ENCODE peak calls at places on chromosomes 12 and 14, in nine cellular contexts. One of them, this sample, is unnamed.
A peak's percentile ranks its signal among the peaks of the same experiment; 100 is the strongest.

GRCh38 chr14:60166144-60166543 is 946 bp upstream of the DHRS7 start:
- DNase-seq in prostate gland: no peak
- DNase-seq in lung: no peak
- DNase-seq in suprapubic skin: no peak
- DNase-seq in CD8-positive, alpha-beta T cell: no peak
- DNase-seq in LNCaP clone FGC: no peak
- DNase-seq in OCI-LY7: peak; percentile 54
- DNase-seq in HL-60: no peak
- DNase-seq in dorsolateral prefrontal cortex: no peak
- DNase-seq in this sample: no peak

GRCh38 chr12:120468846-120469449 is 600 bp downstream of the SRSF9 start:
- DNase-seq in CD8-positive, alpha-beta T cell: peak; percentile 33
- DNase-seq in lung: peak; percentile 38
- DNase-seq in OCI-LY7: no peak
- DNase-seq in suprapubic skin: peak; percentile 68
- DNase-seq in dorsolateral prefrontal cortex: no peak
- DNase-seq in LNCaP clone FGC: no peak
- DNase-seq in HL-60: peak; percentile 22
- DNase-seq in prostate gland: peak; percentile 15
- DNase-seq in this sample: no peak

GRCh38 chr12:112159146-112159541 is 33.8 kb downstream of the TRAFD1 start:
- DNase-seq in CD8-positive, alpha-beta T cell: no peak
- DNase-seq in suprapubic skin: no peak
- DNase-seq in LNCaP clone FGC: no peak
- DNase-seq in prostate gland: no peak
- DNase-seq in dorsolateral prefrontal cortex: no peak
- DNase-seq in lung: no peak
- DNase-seq in HL-60: no peak
- DNase-seq in OCI-LY7: no peak
- DNase-seq in this sample: no peak

GRCh38 chr12:19220205-19220604 is 90.7 kb downstream of the PLEKHA5 start:
- DNase-seq in lung: no peak
- DNase-seq in CD8-positive, alpha-beta T cell: no peak
- DNase-seq in prostate gland: no peak
- DNase-seq in dorsolateral prefrontal cortex: no peak
- DNase-seq in suprapubic skin: no peak
- DNase-seq in OCI-LY7: no peak
- DNase-seq in LNCaP clone FGC: no peak
- DNase-seq in HL-60: no peak
- DNase-seq in this sample: peak; percentile 61

GRCh38 chr12:107567871-107568619 is 117.6 kb upstream of the PWP1 start:
- DNase-seq in CD8-positive, alpha-beta T cell: no peak
- DNase-seq in LNCaP clone FGC: no peak
- DNase-seq in lung: no peak
- DNase-seq in HL-60: no peak
- DNase-seq in dorsolateral prefrontal cortex: no peak
- DNase-seq in OCI-LY7: no peak
- DNase-seq in prostate gland: no peak
- DNase-seq in suprapubic skin: no peak
- DNase-seq in this sample: no peak

GRCh38 chr12:28340261-28340660 is 150.0 kb downstream of the CCDC91 start:
- DNase-seq in suprapubic skin: no peak
- DNase-seq in dorsolateral prefrontal cortex: no peak
- DNase-seq in OCI-LY7: no peak
- DNase-seq in lung: no peak
- DNase-seq in LNCaP clone FGC: no peak
- DNase-seq in prostate gland: no peak
- DNase-seq in HL-60: no peak
- DNase-seq in CD8-positive, alpha-beta T cell: no peak
- DNase-seq in this sample: no peak

GRCh38 chr12:100820314-100820713 is 25.7 kb downstream of the ANO4 start:
- DNase-seq in lung: no peak
- DNase-seq in suprapubic skin: no peak
- DNase-seq in dorsolateral prefrontal cortex: no peak
- DNase-seq in prostate gland: no peak
- DNase-seq in LNCaP clone FGC: no peak
- DNase-seq in HL-60: no peak
- DNase-seq in OCI-LY7: no peak
- DNase-seq in CD8-positive, alpha-beta T cell: no peak
- DNase-seq in this sample: no peak

GRCh38 chr12:94587266-94588241 is 62.8 kb downstream of the TMCC3 start:
- DNase-seq in CD8-positive, alpha-beta T cell: no peak
- DNase-seq in dorsolateral prefrontal cortex: no peak
- DNase-seq in HL-60: no peak
- DNase-seq in OCI-LY7: no peak
- DNase-seq in prostate gland: no peak
- DNase-seq in lung: no peak
- DNase-seq in LNCaP clone FGC: no peak
- DNase-seq in suprapubic skin: no peak
- DNase-seq in this sample: no peak

GRCh38 chr12:46661161-46661845 is 164.5 kb downstream of the SLC38A4 start:
- DNase-seq in CD8-positive, alpha-beta T cell: no peak
- DNase-seq in OCI-LY7: peak; percentile 39
- DNase-seq in HL-60: peak; percentile 70
- DNase-seq in suprapubic skin: no peak
- DNase-seq in lung: no peak
- DNase-seq in prostate gland: peak; percentile 33
- DNase-seq in LNCaP clone FGC: peak; percentile 62
- DNase-seq in dorsolateral prefrontal cortex: no peak
- DNase-seq in this sample: peak; percentile 48

GRCh38 chr12:66117242-66117641 is 13.3 kb downstream of the LLPH start:
- DNase-seq in CD8-positive, alpha-beta T cell: no peak
- DNase-seq in HL-60: no peak
- DNase-seq in OCI-LY7: no peak
- DNase-seq in LNCaP clone FGC: no peak
- DNase-seq in suprapubic skin: no peak
- DNase-seq in lung: no peak
- DNase-seq in dorsolateral prefrontal cortex: no peak
- DNase-seq in prostate gland: no peak
- DNase-seq in this sample: no peak

GRCh38 chr12:66119229-66119869 is 11.2 kb downstream of the LLPH start:
- DNase-seq in lung: no peak
- DNase-seq in HL-60: peak; percentile 53
- DNase-seq in CD8-positive, alpha-beta T cell: no peak
- DNase-seq in dorsolateral prefrontal cortex: no peak
- DNase-seq in OCI-LY7: no peak
- DNase-seq in LNCaP clone FGC: no peak
- DNase-seq in prostate gland: no peak
- DNase-seq in suprapubic skin: no peak
- DNase-seq in this sample: no peak

GRCh38 chr12:66119870-66120241 is 10.7 kb downstream of the LLPH start:
- DNase-seq in LNCaP clone FGC: no peak
- DNase-seq in OCI-LY7: no peak
- DNase-seq in dorsolateral prefrontal cortex: no peak
- DNase-seq in prostate gland: no peak
- DNase-seq in CD8-positive, alpha-beta T cell: no peak
- DNase-seq in lung: no peak
- DNase-seq in suprapubic skin: no peak
- DNase-seq in HL-60: peak; percentile 56
- DNase-seq in this sample: no peak

GRCh38 chr12:66118240-66118891 is 12.2 kb downstream of the LLPH start:
- DNase-seq in LNCaP clone FGC: no peak
- DNase-seq in OCI-LY7: no peak
- DNase-seq in CD8-positive, alpha-beta T cell: no peak
- DNase-seq in HL-60: no peak
- DNase-seq in suprapubic skin: no peak
- DNase-seq in lung: no peak
- DNase-seq in dorsolateral prefrontal cortex: no peak
- DNase-seq in prostate gland: no peak
- DNase-seq in this sample: no peak

DNA sequence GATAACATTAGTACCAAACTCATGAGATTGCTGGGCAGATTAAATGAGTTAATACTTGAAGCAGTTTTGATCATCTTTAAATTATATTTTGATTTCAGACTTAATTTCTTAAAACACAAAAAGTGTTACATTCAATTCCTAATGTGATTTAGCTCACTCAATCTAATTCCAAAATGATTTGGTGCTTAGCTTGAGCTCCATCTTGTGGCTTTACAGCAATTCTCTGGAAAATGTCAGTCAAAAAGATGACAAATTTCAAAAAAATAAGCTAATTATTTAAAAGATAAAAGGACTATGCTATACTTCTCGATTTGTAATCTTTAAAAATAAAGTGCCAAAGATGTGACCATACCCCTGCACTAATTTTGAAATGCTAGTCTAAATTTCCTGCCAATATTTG is 10.1 kb downstream of the LLPH start:
- DNase-seq in dorsolateral prefrontal cortex: no peak
- DNase-seq in CD8-positive, alpha-beta T cell: no peak
- DNase-seq in OCI-LY7: no peak
- DNase-seq in LNCaP clone FGC: no peak
- DNase-seq in suprapubic skin: no peak
- DNase-seq in HL-60: no peak
- DNase-seq in lung: no peak
- DNase-seq in prostate gland: no peak
- DNase-seq in this sample: no peak
- TF ChIP-seq CTCF in dorsolateral prefrontal cortex: no peak
- TF ChIP-seq CTCF in CD8-positive, alpha-beta T cell: no peak
- TF ChIP-seq CTCF in OCI-LY7: peak; percentile 33
- TF ChIP-seq CTCF in LNCaP clone FGC: no peak
- TF ChIP-seq CTCF in suprapubic skin: no peak
- TF ChIP-seq CTCF in HL-60: no peak
- TF ChIP-seq CTCF in lung: no peak
- TF ChIP-seq CTCF in prostate gland: no peak
- TF ChIP-seq CTCF in this sample: no peak

DNA sequence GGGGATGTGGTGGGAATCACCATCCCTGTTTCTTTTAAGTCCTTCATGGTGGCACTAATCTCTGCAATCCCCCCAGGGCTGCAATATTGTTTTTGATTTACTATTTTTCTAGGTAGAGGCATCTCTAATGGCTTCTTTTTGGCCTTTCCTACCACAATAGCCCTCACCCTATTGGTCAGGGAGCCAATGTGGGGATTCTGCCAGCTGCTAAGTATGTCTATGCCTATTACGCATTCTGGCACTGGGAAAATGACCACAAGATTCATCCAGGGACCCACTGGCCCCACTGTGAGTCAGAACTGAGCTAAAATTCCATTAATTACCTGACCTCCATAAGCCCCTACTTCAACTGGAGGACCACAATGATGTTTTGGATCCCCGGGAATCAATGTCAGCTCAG is 15.9 kb upstream of the GLIPR1L2 start:
- DNase-seq in dorsolateral prefrontal cortex: no peak
- DNase-seq in prostate gland: no peak
- DNase-seq in LNCaP clone FGC: no peak
- DNase-seq in CD8-positive, alpha-beta T cell: no peak
- DNase-seq in OCI-LY7: no peak
- DNase-seq in suprapubic skin: no peak
- DNase-seq in HL-60: no peak
- DNase-seq in lung: no peak
- DNase-seq in this sample: no peak
- H3K4me3 ChIP-seq in dorsolateral prefrontal cortex: no peak overlapping the region
- H3K4me3 ChIP-seq in prostate gland: no peak overlapping the region
- H3K4me3 ChIP-seq in LNCaP clone FGC: no peak overlapping the region
- H3K4me3 ChIP-seq in CD8-positive, alpha-beta T cell: no peak overlapping the region
- H3K4me3 ChIP-seq in OCI-LY7: no peak overlapping the region
- H3K4me3 ChIP-seq in suprapubic skin: no peak overlapping the region
- H3K4me3 ChIP-seq in HL-60: no peak overlapping the region
- H3K4me3 ChIP-seq in lung: no peak overlapping the region
- H3K4me3 ChIP-seq in this sample: no peak overlapping the region

DNA sequence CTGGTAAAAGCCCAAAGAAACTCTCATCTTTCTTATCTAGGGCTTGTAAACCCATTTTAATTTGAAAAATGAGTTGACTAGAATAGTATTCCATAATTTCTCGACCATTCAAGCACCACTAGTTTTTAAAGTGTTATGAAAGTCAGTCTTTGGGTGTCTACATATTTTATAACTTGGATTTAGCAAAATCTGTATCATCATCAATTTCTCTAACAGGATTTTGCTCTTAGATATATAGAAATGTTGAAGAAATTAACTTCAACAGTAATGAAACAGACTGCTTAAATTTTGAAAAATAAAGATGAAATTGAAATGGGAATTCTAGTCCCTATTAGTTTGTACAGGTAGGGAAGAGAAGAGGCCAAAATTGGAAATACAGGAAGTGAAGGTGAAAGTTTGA is 32.8 kb downstream of the MSRB3 start:
- DNase-seq in prostate gland: no peak
- DNase-seq in lung: no peak
- DNase-seq in dorsolateral prefrontal cortex: no peak
- DNase-seq in HL-60: no peak
- DNase-seq in LNCaP clone FGC: no peak
- DNase-seq in suprapubic skin: no peak
- DNase-seq in CD8-positive, alpha-beta T cell: no peak
- DNase-seq in OCI-LY7: no peak
- DNase-seq in this sample: no peak
- TF ChIP-seq CTCF in prostate gland: no peak
- TF ChIP-seq CTCF in lung: no peak
- TF ChIP-seq CTCF in dorsolateral prefrontal cortex: no peak
- TF ChIP-seq CTCF in HL-60: no peak
- TF ChIP-seq CTCF in LNCaP clone FGC: no peak
- TF ChIP-seq CTCF in suprapubic skin: no peak
- TF ChIP-seq CTCF in CD8-positive, alpha-beta T cell: no peak
- TF ChIP-seq CTCF in OCI-LY7: no peak
- TF ChIP-seq CTCF in this sample: no peak

GRCh38 chr12:1531654-1532366 is 62.6 kb downstream of the FBXL14 start:
- DNase-seq in suprapubic skin: no peak
- DNase-seq in OCI-LY7: no peak
- DNase-seq in LNCaP clone FGC: no peak
- DNase-seq in prostate gland: no peak
- DNase-seq in dorsolateral prefrontal cortex: no peak
- DNase-seq in lung: no peak
- DNase-seq in HL-60: no peak
- DNase-seq in CD8-positive, alpha-beta T cell: no peak
- DNase-seq in this sample: no peak

GRCh38 chr12:1530592-1531159 is 63.7 kb downstream of the FBXL14 start:
- DNase-seq in OCI-LY7: peak; percentile 52
- DNase-seq in dorsolateral prefrontal cortex: no peak
- DNase-seq in CD8-positive, alpha-beta T cell: no peak
- DNase-seq in prostate gland: no peak
- DNase-seq in LNCaP clone FGC: no peak
- DNase-seq in lung: no peak
- DNase-seq in HL-60: no peak
- DNase-seq in suprapubic skin: no peak
- DNase-seq in this sample: no peak

GRCh38 chr12:1532367-1532752 is 62.0 kb downstream of the FBXL14 start:
- DNase-seq in OCI-LY7: no peak
- DNase-seq in HL-60: no peak
- DNase-seq in suprapubic skin: no peak
- DNase-seq in CD8-positive, alpha-beta T cell: no peak
- DNase-seq in LNCaP clone FGC: no peak
- DNase-seq in dorsolateral prefrontal cortex: no peak
- DNase-seq in lung: no peak
- DNase-seq in prostate gland: no peak
- DNase-seq in this sample: no peak

GRCh38 chr12:1529862-1530591 is 64.4 kb downstream of the FBXL14 start:
- DNase-seq in prostate gland: peak; percentile 33
- DNase-seq in LNCaP clone FGC: no peak
- DNase-seq in suprapubic skin: no peak
- DNase-seq in CD8-positive, alpha-beta T cell: no peak
- DNase-seq in OCI-LY7: peak; percentile 44
- DNase-seq in dorsolateral prefrontal cortex: no peak
- DNase-seq in HL-60: no peak
- DNase-seq in lung: no peak
- DNase-seq in this sample: no peak

DNA sequence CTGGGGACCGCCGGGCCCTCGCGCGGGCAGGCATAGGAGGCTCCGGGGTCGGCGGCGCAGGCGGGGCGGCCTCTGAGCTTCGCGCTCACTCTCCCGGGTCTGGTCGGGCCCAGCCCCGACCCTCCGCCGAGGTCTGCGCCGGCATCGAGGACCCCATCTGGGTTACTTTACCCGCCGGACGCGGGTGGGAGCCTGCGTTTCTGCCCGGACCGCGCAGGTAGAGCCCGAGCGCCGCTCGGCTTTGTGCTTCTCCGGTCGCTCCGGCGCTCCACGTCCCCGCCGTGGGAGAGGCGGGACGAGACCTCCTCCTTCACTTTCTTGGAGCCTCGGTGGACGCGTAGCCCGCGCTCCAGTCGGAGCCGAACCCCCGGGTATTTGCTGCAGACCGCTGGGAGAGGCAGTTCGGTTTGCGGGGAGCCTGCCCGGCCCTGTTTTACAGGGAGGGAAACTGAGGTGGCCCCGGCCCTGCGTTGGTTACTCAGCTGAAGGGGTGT is 63.2 kb downstream of the FBXL14 start:
- DNase-seq in LNCaP clone FGC: no peak
- DNase-seq in lung: no peak
- DNase-seq in OCI-LY7: peak; percentile 51
- DNase-seq in prostate gland: no peak
- DNase-seq in HL-60: no peak
- DNase-seq in CD8-positive, alpha-beta T cell: no peak
- DNase-seq in suprapubic skin: no peak
- DNase-seq in dorsolateral prefrontal cortex: no peak
- DNase-seq in this sample: no peak
- H3K4me3 ChIP-seq in LNCaP clone FGC: no peak overlapping the region
- H3K4me3 ChIP-seq in lung: peak overlapping the region; percentile 12
- H3K4me3 ChIP-seq in OCI-LY7: peak overlapping the region; percentile 68
- H3K4me3 ChIP-seq in prostate gland: peak overlapping the region; percentile 60
- H3K4me3 ChIP-seq in HL-60: no peak overlapping the region
- H3K4me3 ChIP-seq in CD8-positive, alpha-beta T cell: no peak overlapping the region
- H3K4me3 ChIP-seq in suprapubic skin: peak overlapping the region; percentile 74
- H3K4me3 ChIP-seq in dorsolateral prefrontal cortex: peak overlapping the region; percentile 39
- H3K4me3 ChIP-seq in this sample: peak overlapping the region; percentile 52